ENCODE peak calls at places on chromosomes 16 and 17, in seven cellular contexts. D is T47D, T is progenitor cell of endocrine pancreas, G is NAMALWA, V is NCI-H2081, J is KG1, Q is AG09309. L is an unnamed sample.

GRCh38 chr16:62253926-62254325 is 217.7 kb upstream of the CDH8 start:
- DNase-seq in D (peak; percentile 15), J (no peak), T (no peak), V (no peak), Q (no peak), G (no peak), L (no peak)

GRCh38 chr17:38898812-38899348 is 26.5 kb upstream of the LASP1NB start:
- DNase-seq in V (no peak), D (no peak), T (no peak), Q (no peak), J (peak; percentile 88), G (peak; percentile 81), L (peak; percentile 54)

GRCh38 chr17:66834426-66834918 is 445 bp upstream of the CACNG5 start:
- DNase-seq in T (no peak), G (no peak), Q (no peak), D (no peak), J (no peak), V (no peak), L (no peak)

GRCh38 chr16:31456988-31457360 is 2.3 kb upstream of the ARMC5 start:
- DNase-seq in Q (no peak), G (no peak), V (no peak), D (no peak), T (no peak), J (no peak), L (no peak)

GRCh38 chr17:4327638-4328037 is 38.8 kb downstream of the UBE2G1 start:
- DNase-seq in T (no peak), J (no peak), Q (peak; percentile 38), D (no peak), V (no peak), G (no peak), L (no peak)

GRCh38 chr17:77332981-77333685 is 192.4 kb downstream of the SEC14L1 start:
- DNase-seq in Q (peak; percentile 88), J (no peak), G (no peak), D (peak; percentile 50), T (no peak), V (no peak), L (no peak)

GRCh38 chr16:303760-304505 is 21.0 kb downstream of the PDIA2 start:
- DNase-seq in T (no peak), D (peak; percentile 18), J (no peak), Q (no peak), G (no peak), V (no peak), L (no peak)

GRCh38 chr17:74257311-74257710 is 16.7 kb upstream of the DNAI2 start:
- DNase-seq in J (no peak), T (no peak), G (no peak), V (no peak), D (no peak), Q (no peak), L (no peak)

GRCh38 chr16:68300736-68301459 is 9.8 kb downstream of the SLC7A6OS start:
- DNase-seq in J (no peak), V (no peak), Q (no peak), G (no peak), D (no peak), T (no peak), L (no peak)

GRCh38 chr17:8924595-8924994 is 40.9 kb downstream of the PIK3R5 start:
- DNase-seq in T (no peak), D (no peak), J (no peak), G (no peak), Q (no peak), V (no peak), L (no peak)

GRCh38 chr17:74354123-74354522 is 7.5 kb downstream of the BTBD17 start:
- DNase-seq in G (peak; percentile 68), Q (no peak), D (no peak), J (peak; percentile 80), T (peak; percentile 67), V (no peak), L (no peak)

GRCh38 chr17:12041316-12041715 is 20.6 kb downstream of the MAP2K4 start:
- DNase-seq in T (no peak), G (no peak), J (no peak), Q (peak; percentile 29), V (no peak), D (no peak), L (no peak)

GRCh38 chr17:64051153-64051552 is 30.7 kb upstream of the ICAM2 start:
- DNase-seq in G (no peak), T (no peak), D (no peak), Q (no peak), V (no peak), J (no peak), L (no peak)

L was measured in effector CD8-positive, alpha-beta T cell.